ENCODE peak calls at places on chromosome 18, in seven cellular contexts. M is heart right ventricle; A is NCI-H774; B is NCI-H2081; E is stimulated activated CD4-positive, alpha-beta T cell treated with anti-CD3 and anti-CD28 coated beads, Interleukin-4, amount 100 ng/mL, for 1 hour; Y is fibroblast of mammary gland; F is LoVo. S is an unnamed sample.

GRCh38 chr18:48845174-48845573 is 105.6 kb downstream of the SMAD7 start:
- DNase-seq in A (no peak), M (no peak), Y (no peak), E (no peak), F (no peak), B (no peak), S (no peak)

GRCh38 chr18:58222439-58223125 is 178.6 kb downstream of the NEDD4L start:
- DNase-seq in A (no peak), Y (peak), E (no peak), B (no peak), F (peak), M (no peak), S (no peak)

GRCh38 chr18:79211844-79212243 is 142.7 kb downstream of the ATP9B start:
- DNase-seq in B (no peak), A (no peak), E (no peak), F (no peak), Y (peak), M (no peak), S (no peak)

GRCh38 chr18:74331404-74331803 is 15.8 kb downstream of the C18orf63 start:
- DNase-seq in F (no peak), M (no peak), B (peak), E (no peak), A (no peak), Y (peak), S (no peak)

GRCh38 chr18:35828591-35828990 is 143.9 kb upstream of the RMP24 start:
- DNase-seq in Y (no peak), B (no peak), E (no peak), A (no peak), M (no peak), F (no peak), S (no peak)

GRCh38 chr18:48640566-48641270 is 101.9 kb downstream of the CTIF start:
- DNase-seq in F (no peak), M (no peak), A (no peak), B (no peak), Y (peak), E (no peak), S (no peak)

GRCh38 chr18:46051731-46052461 is 20.2 kb downstream of the PSTPIP2 start:
- DNase-seq in B (no peak), A (no peak), E (no peak), F (peak), M (no peak), Y (peak), S (no peak)

GRCh38 chr18:48996901-48997463 is 46.2 kb upstream of the SMAD7 start:
- DNase-seq in E (no peak), A (no peak), B (no peak), Y (peak), M (no peak), F (peak), S (peak)

GRCh38 chr18:55918449-55918848 is 330.5 kb upstream of the TCF4 start:
- DNase-seq in F (no peak), M (no peak), Y (peak), B (no peak), E (no peak), A (no peak), S (no peak)

GRCh38 chr18:35407871-35408481 is 30.8 kb upstream of the ZNF396 start:
- DNase-seq in B (peak), Y (peak), F (peak), E (no peak), M (no peak), A (peak), S (peak)

GRCh38 chr18:9743200-9744016 is 35.3 kb downstream of the RAB31 start:
- DNase-seq in E (no peak), M (no peak), F (peak), Y (peak), A (no peak), B (no peak), S (peak)

GRCh38 chr18:59783138-59783537 is 85.9 kb upstream of the CCBE1 start:
- DNase-seq in E (no peak), F (peak), A (no peak), Y (peak), B (peak), M (no peak), S (peak)

S was measured in HS-27A.